ENCODE peak calls at places on chromosomes 13 and 19, in seven cellular contexts. H is thyroid gland, K is HCT116, G is heart left ventricle, C is ovary, D is uterus, O is right lobe of liver. U is an unnamed sample.

GRCh38 chr19:36201684-36202083 is 12.8 kb downstream of the ZNF565 start:
- DNase-seq in H (no peak), O (no peak), C (no peak), D (no peak), G (no peak), K (no peak), U (no peak)

GRCh38 chr19:28497887-28498286 is 715.1 kb downstream of the UQCRFS1 start:
- DNase-seq in K (no peak), C (no peak), G (no peak), H (no peak), D (no peak), O (no peak), U (no peak)

GRCh38 chr19:4373601-4374441 is 26.5 kb downstream of the SH3GL1 start:
- DNase-seq in D (no peak), H (peak; percentile 51), G (peak; percentile 73), K (no peak), C (peak; percentile 35), O (no peak), U (no peak)

GRCh38 chr19:13298565-13299481 is 148.6 kb downstream of the IER2 start:
- DNase-seq in O (no peak), D (no peak), G (no peak), K (no peak), H (no peak), C (no peak), U (no peak)

GRCh38 chr19:16327911-16328823 is 3.5 kb downstream of the KLF2 start:
- DNase-seq in K (no peak), D (peak; percentile 93), C (peak; percentile 89), G (peak; percentile 85), O (peak; percentile 74), H (peak; percentile 48), U (peak; percentile 84)

GRCh38 chr13:67736646-67737420 is 506.7 kb upstream of the PCDH9 start:
- DNase-seq in O (no peak), K (no peak), G (no peak), D (no peak), H (no peak), C (no peak), U (no peak)

GRCh38 chr19:3570619-3571018 is 2.1 kb upstream of the HMG20B start:
- DNase-seq in C (no peak), D (no peak), O (no peak), K (no peak), H (no peak), G (no peak), U (no peak)

GRCh38 chr13:38223093-38223492 is 126.6 kb upstream of the UFM1 start:
- DNase-seq in D (peak; percentile 19), O (no peak), G (no peak), H (no peak), K (no peak), C (no peak), U (no peak)

GRCh38 chr19:11203194-11204075 is 6.1 kb upstream of the KANK2 start:
- DNase-seq in D (peak; percentile 98), O (peak; percentile 58), H (peak; percentile 89), K (no peak), C (peak; percentile 96), G (peak; percentile 89), U (no peak)

GRCh38 chr13:31767175-31767900 is 28.0 kb downstream of the RXFP2 start:
- DNase-seq in K (no peak), D (no peak), C (no peak), G (no peak), O (no peak), H (no peak), U (no peak)

GRCh38 chr19:29545866-29546582 is 20.2 kb downstream of the VSTM2B start:
- DNase-seq in K (no peak), H (no peak), O (peak; percentile 2), C (no peak), D (no peak), G (no peak), U (no peak)

GRCh38 chr19:48246101-48246500 is 9.6 kb downstream of the CARD8 start:
- DNase-seq in D (no peak), G (no peak), C (no peak), H (no peak), O (no peak), K (no peak), U (no peak)
- H3K4me3 ChIP-seq in D (no peak overlapping the region), G (no peak overlapping the region), C (no peak overlapping the region), H (no peak overlapping the region), O (no peak overlapping the region), K (no peak overlapping the region), U (no peak overlapping the region)

DNA sequence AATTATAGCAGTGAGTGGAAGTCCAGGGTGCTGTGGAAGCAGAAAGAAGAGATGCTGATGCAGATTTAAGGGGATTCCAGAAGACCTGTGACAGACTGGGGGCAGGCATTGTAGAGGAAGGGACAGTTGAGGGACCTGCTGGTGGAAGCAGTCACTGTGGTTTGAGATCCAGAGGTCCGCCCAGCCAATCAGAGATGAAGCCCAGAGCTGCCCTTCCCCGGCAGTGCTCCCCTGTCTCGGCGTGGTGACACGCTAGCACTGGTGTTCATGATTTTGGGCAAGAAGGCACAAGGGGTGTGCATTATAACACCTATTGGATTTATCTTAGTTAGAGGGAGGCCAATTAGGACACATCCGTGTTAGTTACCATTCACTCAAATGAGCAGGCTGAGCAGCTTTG is 16.1 kb downstream of the TNFRSF19 start:
- DNase-seq in K (no peak), O (no peak), C (no peak), H (no peak), G (no peak), D (no peak), U (no peak)
- TF ChIP-seq POLR2A in K (no peak), O (no peak), C (no peak), H (no peak), G (no peak), D (no peak), U (no peak)

GRCh38 chr19:31223805-31224534 is 125.3 kb downstream of the TSHZ3 start:
- DNase-seq in D (no peak), C (no peak), O (no peak), G (no peak), K (no peak), H (no peak), U (no peak)
- H3K4me3 ChIP-seq in D (no peak overlapping the region), C (no peak overlapping the region), O (no peak overlapping the region), G (no peak overlapping the region), K (no peak overlapping the region), H (no peak overlapping the region), U (no peak overlapping the region)

DNA sequence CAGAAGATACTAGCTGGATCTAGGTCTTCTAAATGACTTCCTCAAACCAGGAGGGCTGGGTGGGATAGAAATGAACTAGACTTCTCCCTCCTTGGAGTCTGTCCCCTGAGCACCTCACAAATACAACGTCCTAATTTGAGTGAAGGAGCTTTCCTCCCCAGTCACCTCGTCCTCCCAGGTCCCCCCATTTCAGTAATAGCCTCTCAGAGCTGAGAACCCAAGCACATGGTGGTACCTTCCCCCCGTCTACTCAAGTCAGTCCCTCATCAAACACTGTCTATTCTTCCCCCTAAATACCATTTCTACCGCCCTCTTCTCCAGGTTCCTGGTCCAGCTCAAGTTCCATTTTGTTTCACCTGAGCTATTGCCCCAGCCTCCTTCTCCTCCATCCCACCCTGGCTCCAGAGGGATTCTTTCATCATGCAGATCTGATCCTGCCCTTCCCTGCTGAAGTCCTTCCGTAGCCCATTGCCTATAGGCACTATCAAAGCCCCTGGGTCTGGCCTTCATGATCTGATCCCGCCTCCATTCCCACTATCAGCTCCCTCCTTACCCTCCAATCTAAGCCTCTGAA is 5.3 kb upstream of the PRKCG start:
- DNase-seq in C (no peak), K (no peak), O (no peak), D (no peak), G (no peak), H (no peak), U (no peak)
- TF ChIP-seq POLR2A in C (no peak), K (no peak), O (no peak), D (no peak), G (no peak), H (no peak), U (no peak)

DNA sequence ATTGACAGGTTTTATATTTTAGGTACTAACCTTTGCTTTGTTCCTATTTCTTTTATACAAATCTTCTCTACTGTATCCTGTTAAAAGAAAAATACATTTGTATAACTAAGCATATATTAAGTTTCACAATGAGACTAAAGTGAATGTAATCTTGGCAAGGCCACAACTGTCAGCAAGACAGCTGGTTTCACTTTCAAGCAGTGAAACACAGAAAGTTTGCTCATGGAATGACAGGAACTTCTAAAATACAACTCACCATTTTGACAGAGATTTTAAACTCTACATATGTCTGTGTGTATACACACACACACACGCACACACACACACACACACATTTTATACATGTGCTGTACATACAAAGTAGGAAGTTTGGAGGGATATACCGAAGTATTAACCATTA is 53.3 kb downstream of the PARP4 start:
- DNase-seq in C (no peak), H (no peak), K (no peak), G (no peak), O (no peak), D (no peak), U (no peak)
- H3K4me3 ChIP-seq in C (no peak overlapping the region), H (no peak overlapping the region), K (no peak overlapping the region), G (no peak overlapping the region), O (no peak overlapping the region), D (no peak overlapping the region), U (no peak overlapping the region)

DNA sequence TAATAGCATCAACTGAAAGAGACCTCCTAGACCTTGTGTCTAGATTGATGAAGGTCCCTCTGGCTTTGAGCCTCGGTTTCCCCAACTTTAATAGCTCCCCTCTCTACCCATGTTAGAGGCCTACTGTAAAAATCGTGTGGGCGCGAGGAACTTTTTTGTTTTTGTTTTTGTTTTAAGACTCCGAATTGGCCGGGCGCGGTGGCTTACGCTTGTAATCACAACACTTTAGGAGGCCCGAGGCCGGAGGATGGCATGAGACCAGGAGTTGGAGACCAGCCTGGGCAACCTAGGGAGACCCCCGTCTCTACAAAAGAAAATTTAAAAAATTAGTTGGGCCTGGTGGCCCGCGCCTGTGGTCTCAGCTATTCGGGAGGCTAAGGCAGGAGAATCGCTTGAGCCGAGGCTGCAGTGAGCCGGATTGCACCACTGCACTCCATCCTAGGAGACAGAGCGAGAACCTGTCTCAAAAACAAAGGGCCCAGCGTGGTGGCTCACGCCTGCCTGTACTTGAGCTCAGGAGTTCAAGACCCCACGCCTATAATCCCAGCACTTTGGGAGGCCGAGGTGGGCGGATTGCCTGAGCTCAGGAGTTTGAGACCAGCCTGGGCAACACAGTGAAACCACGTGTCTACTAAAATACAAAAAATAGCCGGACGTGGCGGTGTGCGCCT is 858 bp upstream of the PPP6R1 start:
- DNase-seq in H (no peak), C (no peak), O (no peak), G (peak; percentile 47), D (no peak), K (no peak), U (peak; percentile 21)
- TF ChIP-seq POLR2A in H (no peak), C (no peak), O (no peak), G (no peak), D (no peak), K (no peak), U (no peak)

GRCh38 chr19:34960940-34961679 is 2.9 kb downstream of the ZNF792 start:
- DNase-seq in D (no peak), H (no peak), O (no peak), K (no peak), C (no peak), G (no peak), U (no peak)
- H3K4me3 ChIP-seq in D (no peak overlapping the region), H (no peak overlapping the region), O (no peak overlapping the region), K (no peak overlapping the region), C (no peak overlapping the region), G (no peak overlapping the region), U (no peak overlapping the region)

GRCh38 chr19:51367565-51368365 is 1.0 kb downstream of the CLDND2 start:
- DNase-seq in H (peak; percentile 99), C (peak; percentile 100), O (peak; percentile 100), D (peak; percentile 100), K (peak; percentile 97), G (peak; percentile 99), U (peak; percentile 96)
- TF ChIP-seq POLR2A in H (no peak), C (no peak), O (peak; percentile 50), D (no peak), K (peak; percentile 17), G (peak; percentile 67), U (no peak)